ENCODE peak calls at places on chromosomes 4 and X, in four cellular contexts. A is fibroblast of lung, T is K562, G is H9. H is an unnamed sample.

GRCh38 chr4:103673983-103674382 is 45.8 kb downstream of the TACR3 start:
- DNase-seq in A (no peak), T (no peak), G (no peak), H (no peak)

GRCh38 chr4:130035391-130035790 is 939.4 kb downstream of the C4orf33 start:
- DNase-seq in A (no peak), T (no peak), G (no peak), H (no peak)

GRCh38 chr4:3640587-3640962 is 108.4 kb upstream of the LRPAP1 start:
- DNase-seq in A (no peak), T (peak; percentile 25), G (no peak), H (no peak)

GRCh38 chr4:44532851-44533250 is 84.2 kb upstream of the KCTD8 start:
- DNase-seq in A (no peak), T (no peak), G (no peak), H (no peak)

GRCh38 chr4:186013404-186014186 is 55.4 kb upstream of the TLR3 start:
- DNase-seq in A (no peak), T (no peak), G (no peak), H (no peak)

GRCh38 chr4:151558496-151559113 is 149.6 kb downstream of the FHIP1A start:
- DNase-seq in A (no peak), T (no peak), G (no peak), H (no peak)

GRCh38 chr4:90616711-90617110 is 489.5 kb downstream of the CCSER1 start:
- DNase-seq in A (no peak), T (no peak), G (no peak), H (no peak)

GRCh38 chrX:112967341-112967740 is 126.7 kb upstream of the AMOT start:
- DNase-seq in A (no peak), T (no peak), G (no peak), H (no peak)

GRCh38 chr4:108115168-108115526 is 53.6 kb downstream of the LEF1 start:
- DNase-seq in A (no peak), T (no peak), G (no peak), H (no peak)

GRCh38 chr4:101232074-101232776 is 115.1 kb downstream of the PPP3CA start:
- DNase-seq in A (peak; percentile 83), T (no peak), G (no peak), H (peak; percentile 58)

GRCh38 chrX:80648023-80648422 is 161.7 kb downstream of the BRWD3 start:
- DNase-seq in A (peak; percentile 0), T (no peak), G (no peak), H (no peak)
- TF ChIP-seq CTCF in A (peak; percentile 43), T (peak; percentile 25), G (peak; percentile 48), H (peak; percentile 40)

GRCh38 chr4:80137631-80138030 is 59.7 kb upstream of the PRDM8 start:
- DNase-seq in A (no peak), T (no peak), G (no peak), H (no peak)

GRCh38 chr4:80136238-80136637 is 61.1 kb upstream of the PRDM8 start:
- DNase-seq in A (no peak), T (no peak), G (no peak), H (no peak)

GRCh38 chr4:80135702-80136058 is 61.6 kb upstream of the PRDM8 start:
- DNase-seq in A (no peak), T (no peak), G (no peak), H (no peak)

GRCh38 chr4:80133240-80133783 is 60.3 kb upstream of the ANTXR2 start:
- DNase-seq in A (no peak), T (no peak), G (no peak), H (no peak)

DNA sequence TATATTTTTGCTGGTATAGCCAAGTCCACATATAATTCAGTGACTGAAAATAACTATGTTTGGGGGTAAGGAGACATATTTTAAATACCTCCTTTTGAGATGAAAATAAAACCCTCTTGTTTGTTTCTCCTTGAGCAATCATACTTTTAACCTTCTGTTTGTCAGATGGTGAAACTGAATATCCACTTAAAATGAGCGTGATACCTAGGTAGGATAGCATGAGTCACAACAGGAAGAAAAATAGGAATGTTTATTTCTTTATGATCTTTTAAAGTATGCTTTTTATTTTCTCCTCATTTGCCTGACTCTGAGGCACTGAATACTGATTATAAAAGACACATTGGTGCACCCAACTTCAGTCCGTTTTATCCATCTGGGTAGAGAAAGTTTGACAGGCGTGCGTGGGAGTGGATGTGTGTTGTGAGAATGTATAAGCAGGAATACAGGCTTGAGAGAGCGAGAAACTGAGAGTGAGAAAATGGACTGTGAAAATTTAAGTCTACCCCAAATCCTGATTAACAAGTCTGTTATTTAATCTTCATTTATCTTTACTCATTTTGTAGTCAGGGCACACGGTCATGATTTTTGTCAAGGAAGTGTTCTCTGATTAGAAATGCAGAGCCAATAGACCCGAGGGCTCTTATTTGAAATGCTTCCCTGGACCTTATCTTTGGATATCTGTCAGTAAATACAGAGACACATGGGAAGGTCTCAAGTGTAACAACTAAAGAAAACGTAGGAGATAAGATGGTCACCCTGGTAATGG is 62.1 kb upstream of the ANTXR2 start:
- DNase-seq in A (no peak), T (no peak), G (no peak), H (no peak)
- H3K4me2 ChIP-seq in A (no peak overlapping the region), T (peak overlapping the region; percentile 54), G (no peak overlapping the region), H (no peak overlapping the region)

GRCh38 chr4:132642196-132642817 is 506.8 kb upstream of the PCDH10 start:
- DNase-seq in A (peak; percentile 60), T (peak; percentile 16), G (peak; percentile 55), H (peak; percentile 65)
- H2AFZ ChIP-seq in A (no peak overlapping the region), T (no peak overlapping the region), G (no peak overlapping the region), H (no peak overlapping the region)

GRCh38 chrX:135737361-135738071 is 24.1 kb downstream of the CT45A1 start:
- DNase-seq in A (peak; percentile 1), T (no peak), G (no peak), H (peak; percentile 31)

GRCh38 chrX:135741192-135741715 is 26.7 kb downstream of the CT45A3 start:
- DNase-seq in A (no peak), T (peak; percentile 13), G (no peak), H (no peak)

DNA sequence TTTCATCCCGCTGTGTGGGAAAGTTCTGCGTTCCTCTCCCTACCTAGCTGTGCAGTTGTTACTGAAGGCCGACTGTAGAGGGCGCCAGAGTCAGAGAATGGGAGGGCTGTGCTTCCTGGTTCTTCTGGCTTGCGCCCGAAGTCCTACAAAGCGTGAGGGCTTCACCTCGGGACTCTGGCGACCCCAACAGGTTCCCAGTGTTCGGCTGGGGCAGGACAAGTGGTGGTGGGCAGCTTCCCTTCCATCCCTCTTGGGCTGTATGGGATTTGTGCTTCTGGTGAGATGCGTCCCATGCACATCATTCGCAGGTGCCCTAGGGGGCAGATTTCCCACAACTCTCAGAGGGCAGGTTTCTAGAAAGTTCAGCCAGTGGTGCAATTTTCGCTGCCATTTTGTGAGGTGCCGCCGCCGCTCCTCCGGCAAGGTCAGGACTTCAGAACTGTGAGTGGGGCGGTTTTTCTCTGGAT is 27.3 kb downstream of the CT45A3 start:
- DNase-seq in A (no peak), T (peak; percentile 67), G (peak; percentile 39), H (peak; percentile 64)
- TF ChIP-seq CTCF in A (peak; percentile 39), T (peak; percentile 91), G (peak; percentile 33), H (peak; percentile 73)

GRCh38 chrX:4830880-4831557 is 1117.6 kb upstream of the PRKX start:
- DNase-seq in A (no peak), T (no peak), G (no peak), H (no peak)
- H3K4me2 ChIP-seq in A (no peak overlapping the region), T (no peak overlapping the region), G (no peak overlapping the region), H (no peak overlapping the region)

GRCh38 chrX:13055486-13055885 is 11.1 kb upstream of the FAM9C start:
- DNase-seq in A (no peak), T (no peak), G (no peak), H (no peak)

GRCh38 chrX:13064599-13065143 is 20.3 kb upstream of the FAM9C start:
- DNase-seq in A (peak; percentile 93), T (no peak), G (no peak), H (no peak)

GRCh38 chrX:13059269-13059668 is 14.8 kb upstream of the FAM9C start:
- DNase-seq in A (no peak), T (no peak), G (no peak), H (no peak)

DNA sequence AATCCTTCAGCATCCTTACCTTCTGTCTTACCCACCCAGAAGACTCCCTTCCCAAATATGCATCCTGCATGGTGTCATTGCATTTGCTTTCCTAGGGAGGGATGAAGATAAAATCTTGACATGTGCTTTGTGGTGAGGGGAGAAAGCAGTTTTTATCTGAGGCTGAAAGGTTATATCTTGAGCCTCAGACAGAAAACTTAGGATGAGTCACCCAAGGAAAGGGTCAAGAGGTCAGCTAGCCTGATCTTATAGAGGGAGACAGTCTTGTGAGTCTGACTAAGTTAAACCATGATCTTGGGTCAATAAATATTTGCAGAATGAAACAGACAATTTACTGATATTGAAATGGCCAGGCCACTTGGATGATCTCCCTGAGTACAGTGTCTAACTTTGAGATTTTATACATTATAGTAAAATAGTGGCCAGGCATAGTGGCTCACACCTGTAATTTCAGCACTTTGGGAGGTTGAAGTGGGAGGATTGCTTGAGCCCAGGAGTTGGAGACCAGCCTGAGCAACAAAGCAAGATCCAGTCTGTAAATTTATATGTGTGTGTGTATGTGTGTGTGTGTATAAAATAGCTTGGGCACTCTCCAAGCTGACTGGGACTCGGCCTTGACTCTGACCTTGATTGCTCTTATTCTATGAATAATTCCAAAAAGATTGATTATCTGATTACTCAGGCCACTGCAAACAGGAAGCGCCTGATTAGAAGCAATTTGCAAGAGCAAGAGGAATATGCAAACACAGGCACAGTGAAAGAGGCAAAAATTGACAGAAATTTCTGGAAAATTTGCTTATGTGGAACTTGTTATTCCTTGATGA is 15.5 kb upstream of the FAM9C start:
- DNase-seq in A (peak; percentile 70), T (peak; percentile 66), G (no peak), H (no peak)
- H2AFZ ChIP-seq in A (no peak overlapping the region), T (no peak overlapping the region), G (no peak overlapping the region), H (no peak overlapping the region)

GRCh38 chrX:3962511-3963350 is 249.3 kb upstream of the PRKX start:
- DNase-seq in A (peak; percentile 9), T (peak; percentile 5), G (peak; percentile 42), H (peak; percentile 34)
- TF ChIP-seq CTCF in A (peak; percentile 48), T (peak; percentile 40), G (peak; percentile 84), H (peak; percentile 56)